ENCODE peak calls at places on chromosomes 6 and 20, in six cellular contexts. L is heart right ventricle, H is cardiac fibroblast, E is GM12865, S is epithelial cell of esophagus, V is fibroblast of pulmonary artery. M is an unnamed sample.

GRCh38 chr6:43766964-43767461 is 3.0 kb upstream of the VEGFA start:
- DNase-seq in L (no peak), E (no peak), S (no peak), V (no peak), H (no peak), M (no peak)

GRCh38 chr6:124436803-124437202 is 525.4 kb upstream of the RNF217 start:
- DNase-seq in L (no peak), H (no peak), E (no peak), V (no peak), S (no peak), M (no peak)

GRCh38 chr6:85594197-85594930 is 706 bp upstream of the SNX14 start:
- DNase-seq in L (no peak), E (peak), H (peak), V (peak), S (peak), M (peak)

GRCh38 chr6:38482466-38482865 is 157.3 kb downstream of the BTBD9 start:
- DNase-seq in V (no peak), E (no peak), H (no peak), L (no peak), S (no peak), M (peak)

GRCh38 chr6:68777956-68778355 is 142.9 kb downstream of the ADGRB3 start:
- DNase-seq in E (no peak), S (peak), L (no peak), V (peak), H (peak), M (peak)

GRCh38 chr6:39686980-39687379 is 38.2 kb downstream of the KIF6 start:
- DNase-seq in V (no peak), E (no peak), S (no peak), L (no peak), H (no peak), M (no peak)

GRCh38 chr6:98142839-98143238 is 691.5 kb upstream of the POU3F2 start:
- DNase-seq in L (no peak), H (no peak), E (no peak), S (no peak), V (no peak), M (no peak)

GRCh38 chr6:157841211-157841840 is 18.3 kb downstream of the SNX9 start:
- DNase-seq in E (peak), S (peak), L (no peak), H (peak), V (no peak), M (no peak)

GRCh38 chr6:169490409-169490708 is 211.5 kb downstream of the WDR27 start:
- DNase-seq in H (no peak), L (no peak), E (no peak), S (no peak), V (no peak), M (no peak)

GRCh38 chr20:17856024-17856564 is 112.5 kb downstream of the SNX5 start:
- DNase-seq in V (no peak), S (no peak), E (peak), L (no peak), H (no peak), M (peak)

GRCh38 chr6:36035240-36035639 is 7.6 kb downstream of the MAPK14 start:
- DNase-seq in H (no peak), V (no peak), L (no peak), S (no peak), E (peak), M (no peak)

GRCh38 chr6:15796844-15797243 is 134.0 kb upstream of the DTNBP1 start:
- DNase-seq in V (no peak), S (peak), L (no peak), E (no peak), H (no peak), M (no peak)

GRCh38 chr20:48822879-48823385 is 4.9 kb downstream of the PREX1 start:
- DNase-seq in V (no peak), L (no peak), E (peak), S (no peak), H (no peak), M (no peak)

GRCh38 chr20:13396036-13396435 is 175.0 kb downstream of the ISM1 start:
- DNase-seq in L (no peak), S (no peak), E (no peak), H (no peak), V (peak), M (peak)

GRCh38 chr20:50484271-50484976 is 25.8 kb upstream of the PTPN1 start:
- DNase-seq in H (no peak), S (no peak), E (no peak), L (no peak), V (no peak), M (no peak)

GRCh38 chr20:53048387-53048786 is 76.2 kb downstream of the TSHZ2 start:
- DNase-seq in E (no peak), L (no peak), S (no peak), H (no peak), V (no peak), M (no peak)

GRCh38 chr6:108744996-108745395 is 103.2 kb upstream of the ARMC2 start:
- DNase-seq in V (no peak), H (no peak), S (no peak), E (no peak), L (no peak), M (no peak)

GRCh38 chr20:58721951-58722371 is 29.4 kb downstream of the NPEPL1 start:
- DNase-seq in H (no peak), E (no peak), S (no peak), L (no peak), V (no peak), M (no peak)

GRCh38 chr6:18121580-18122127 is 823 bp downstream of the NHLRC1 start:
- DNase-seq in S (no peak), L (no peak), V (no peak), H (no peak), E (peak), M (no peak)

GRCh38 chr6:9103876-9104521 is 668.7 kb upstream of the SLC35B3 start:
- DNase-seq in H (no peak), V (no peak), E (no peak), L (no peak), S (no peak), M (no peak)

GRCh38 chr6:48766349-48766748 is 655.4 kb upstream of the PTCHD4 start:
- DNase-seq in L (no peak), E (no peak), V (peak), H (peak), S (peak), M (peak)

GRCh38 chr20:57390604-57391438 is at the start of gene RBM38:
- DNase-seq in H (peak), V (peak), E (peak), S (peak), L (peak), M (peak)

GRCh38 chr6:52726193-52726542 is 37.1 kb downstream of the GSTA2 start:
- DNase-seq in E (no peak), L (no peak), V (no peak), H (no peak), S (no peak), M (no peak)

GRCh38 chr6:93407186-93407585 is 12.2 kb downstream of the EPHA7 start:
- DNase-seq in E (no peak), V (peak), H (peak), L (no peak), S (peak), M (peak)

GRCh38 chr20:23142162-23143050 is 56.3 kb upstream of the CD93 start:
- DNase-seq in E (peak), L (no peak), S (peak), H (no peak), V (no peak), M (no peak)

GRCh38 chr6:87675004-87675681 is 26.9 kb downstream of the AKIRIN2 start:
- DNase-seq in V (no peak), S (no peak), E (no peak), H (no peak), L (no peak), M (no peak)

GRCh38 chr6:37569999-37570776 is 70.5 kb upstream of the CCDC167 start:
- DNase-seq in E (no peak), V (no peak), S (no peak), H (no peak), L (no peak), M (no peak)

GRCh38 chr20:3720626-3721025 is 8.2 kb upstream of the SIGLEC1 start:
- DNase-seq in V (no peak), S (no peak), L (no peak), E (peak), H (no peak), M (no peak)

GRCh38 chr6:161414800-161415199 is 140.9 kb upstream of the AGPAT4 start:
- DNase-seq in L (no peak), E (no peak), S (no peak), V (no peak), H (no peak), M (no peak)

GRCh38 chr6:143248359-143248758 is 187.7 kb downstream of the AIG1 start:
- DNase-seq in L (no peak), V (no peak), H (no peak), S (no peak), E (no peak), M (no peak)

GRCh38 chr6:124823240-124824105 is 138.8 kb upstream of the RNF217 start:
- DNase-seq in S (no peak), H (no peak), E (no peak), L (no peak), V (peak), M (no peak)

GRCh38 chr6:7419065-7419464 is 29.5 kb downstream of the RIOK1 start:
- DNase-seq in S (no peak), L (no peak), E (no peak), H (no peak), V (no peak), M (peak)

DNA sequence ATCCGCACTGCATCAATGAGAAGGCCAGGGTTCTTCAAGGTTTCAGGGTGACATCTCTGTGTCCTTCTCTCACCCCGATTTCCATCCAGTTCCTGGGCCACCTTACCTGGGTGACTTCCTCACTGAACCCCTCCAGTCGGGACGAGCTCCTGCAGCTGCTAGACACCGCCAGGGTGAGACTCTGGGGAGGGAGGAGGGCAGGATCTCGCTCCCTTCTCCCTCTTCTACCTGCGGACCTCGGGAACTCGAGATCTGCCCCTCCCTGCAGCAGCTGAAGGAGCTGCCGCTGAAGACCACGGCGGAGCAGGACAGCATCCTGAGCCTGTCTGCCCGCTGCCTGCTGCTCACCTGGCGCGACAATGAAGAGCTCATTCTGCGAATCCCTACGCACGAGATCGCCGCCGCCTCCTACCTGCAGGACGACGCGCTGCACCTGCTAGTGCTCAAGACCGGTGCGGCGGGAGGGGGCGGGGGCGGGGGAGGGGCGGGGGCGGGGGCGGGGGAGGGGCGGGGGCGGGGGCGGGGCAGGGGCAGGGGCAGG is 7.5 kb downstream of the CCM2L start:
- DNase-seq in S (peak), L (no peak), E (peak), H (no peak), V (no peak), M (no peak)
- H3K4me3 ChIP-seq in S (no peak), L (no peak), E (no peak), H (no peak), V (no peak), M (no peak)

GRCh38 chr6:41039060-41039998 is at the start of gene UNC5CL:
- DNase-seq in H (peak), V (peak), E (peak), S (peak), L (no peak), M (peak)

GRCh38 chr6:41036188-41036587 is 2.8 kb downstream of the UNC5CL start:
- DNase-seq in S (peak), V (no peak), E (no peak), H (no peak), L (no peak), M (no peak)

GRCh38 chr6:41033776-41034175 is 5.2 kb downstream of the UNC5CL start:
- DNase-seq in L (no peak), V (no peak), E (no peak), S (no peak), H (no peak), M (no peak)

GRCh38 chr6:41037107-41037900 is 1.7 kb downstream of the UNC5CL start:
- DNase-seq in V (peak), L (no peak), E (no peak), H (peak), S (no peak), M (no peak)

GRCh38 chr6:41036601-41037000 is 2.4 kb downstream of the UNC5CL start:
- DNase-seq in E (no peak), S (peak), H (no peak), V (no peak), L (no peak), M (no peak)
- H3K4me3 ChIP-seq in E (no peak), S (no peak), H (no peak), V (no peak), L (no peak), M (no peak)

GRCh38 chr6:34284563-34285545 is 36.0 kb upstream of the SMIM29 start:
- DNase-seq in L (peak), V (peak), S (no peak), H (peak), E (peak), M (peak)
- H3K4me3 ChIP-seq in L (no peak), V (no peak), S (no peak), H (no peak), E (no peak), M (no peak)

GRCh38 chr6:74867286-74867685 is 338.6 kb downstream of the COL12A1 start:
- DNase-seq in L (no peak), H (no peak), S (no peak), E (no peak), V (no peak), M (no peak)
- H3K4me3 ChIP-seq in L (no peak), H (no peak), S (no peak), E (no peak), V (no peak), M (no peak)

GRCh38 chr6:136249811-136250685 is at the start of gene MTFR2:
- DNase-seq in E (peak), H (peak), L (peak), S (peak), V (peak), M (peak)

GRCh38 chr6:136250686-136251008 is 536 bp upstream of the MTFR2 start:
- DNase-seq in E (no peak), L (no peak), H (no peak), S (no peak), V (no peak), M (no peak)

GRCh38 chr6:136252441-136252840 is 2.3 kb upstream of the MTFR2 start:
- DNase-seq in S (no peak), H (no peak), E (no peak), L (no peak), V (no peak), M (no peak)

GRCh38 chr6:136249336-136249735 is 775 bp downstream of the MTFR2 start:
- DNase-seq in L (no peak), E (peak), S (peak), H (peak), V (no peak), M (peak)

GRCh38 chr6:136251394-136251793 is 1.3 kb upstream of the MTFR2 start:
- DNase-seq in E (no peak), S (no peak), L (no peak), V (no peak), H (no peak), M (no peak)
- H3K4me3 ChIP-seq in E (peak), S (no peak), L (peak), V (peak), H (no peak), M (no peak)

GRCh38 chr20:44494266-44494665 is 18.6 kb downstream of the TTPAL start:
- DNase-seq in L (no peak), E (peak), S (no peak), V (peak), H (peak), M (peak)

GRCh38 chr20:44494681-44495080 is 19.0 kb downstream of the TTPAL start:
- DNase-seq in L (no peak), S (no peak), H (no peak), V (peak), E (no peak), M (peak)

GRCh38 chr20:44496976-44497375 is 21.3 kb downstream of the TTPAL start:
- DNase-seq in V (peak), E (peak), H (peak), L (no peak), S (peak), M (peak)

GRCh38 chr20:44495257-44495656 is 19.6 kb downstream of the TTPAL start:
- DNase-seq in V (peak), H (peak), E (no peak), L (no peak), S (peak), M (peak)

GRCh38 chr20:44495802-44496481 is 20.3 kb downstream of the TTPAL start:
- DNase-seq in H (peak), V (peak), E (peak), L (no peak), S (peak), M (peak)
- H3K4me3 ChIP-seq in H (no peak), V (no peak), E (no peak), L (no peak), S (no peak), M (no peak)